ENCODE peak calls at places on chromosomes 5 and 9, in nine cellular contexts. B is PC-9, H is H1, I is endothelial cell of umbilical vein, U is HepG2, Q is K562, Y is HCT116, X is GM23248, K is astrocyte. M is an unnamed sample. For H4K20me1, the result is how much of the 10 kb centered on the place peaks cover.

GRCh38 chr5:172731286-172732073 is 39.5 kb downstream of the DUSP1 start:
- DNase-seq in I (no peak), B (peak), Y (peak), X (peak), H (no peak), U (peak), Q (no peak), K (peak), M (no peak)

GRCh38 chr5:117286813-117287212 is 712.2 kb upstream of the SEMA6A start:
- DNase-seq in K (no peak), U (no peak), Q (no peak), H (no peak), I (no peak), X (no peak), B (no peak), Y (no peak), M (no peak)

GRCh38 chr9:125632321-125633115 is 74.5 kb downstream of the MAPKAP1 start:
- DNase-seq in Y (no peak), H (no peak), Q (peak), K (peak), X (peak), U (peak), B (peak), I (peak), M (no peak)

GRCh38 chr5:134590992-134591659 is 41.5 kb downstream of the SAR1B start:
- DNase-seq in Y (peak), I (no peak), U (peak), Q (no peak), K (no peak), H (no peak), X (no peak), B (peak), M (no peak)

GRCh38 chr5:43066231-43066798 is 26.2 kb upstream of the ANXA2R start:
- DNase-seq in B (peak), U (peak), Y (peak), I (peak), X (peak), H (peak), Q (peak), K (peak), M (peak)

GRCh38 chr5:57412010-57412409 is 70.6 kb downstream of the ACTBL2 start:
- DNase-seq in X (peak), Q (no peak), U (no peak), Y (no peak), K (peak), B (no peak), H (no peak), I (no peak), M (no peak)

GRCh38 chr5:172648008-172648359 is 6.9 kb downstream of the NEURL1B start:
- DNase-seq in I (no peak), Y (no peak), U (no peak), Q (no peak), K (no peak), X (no peak), B (peak), H (no peak), M (no peak)

GRCh38 chr5:56501949-56502557 is 268.9 kb upstream of the ANKRD55 start:
- DNase-seq in I (no peak), Q (peak), U (no peak), X (no peak), B (no peak), Y (no peak), K (peak), H (no peak), M (no peak)

GRCh38 chr5:113274836-113275414 is 159.9 kb downstream of the TSSK1B start:
- DNase-seq in X (no peak), Y (no peak), U (no peak), B (no peak), Q (no peak), H (no peak), I (peak), K (no peak), M (peak)

GRCh38 chr5:32854473-32854872 is 143.4 kb downstream of the NPR3 start:
- DNase-seq in Y (no peak), K (no peak), Q (no peak), U (no peak), B (no peak), X (no peak), I (no peak), H (no peak), M (no peak)

GRCh38 chr5:98846526-98846925 is 73.1 kb downstream of the RGMB start:
- DNase-seq in Q (no peak), K (no peak), U (no peak), B (no peak), Y (no peak), I (no peak), H (no peak), X (no peak), M (no peak)

GRCh38 chr9:16202913-16203734 is 650.3 kb downstream of the CCDC171 start:
- DNase-seq in K (peak), H (no peak), I (peak), Y (no peak), B (peak), X (peak), Q (no peak), U (no peak), M (peak)

GRCh38 chr9:134983094-134983493 is 65.4 kb upstream of the FCN1 start:
- DNase-seq in B (no peak), U (no peak), H (peak), I (peak), Q (peak), X (no peak), Y (no peak), K (no peak), M (peak)

GRCh38 chr9:99075246-99075912 is 29.5 kb upstream of the TGFBR1 start:
- DNase-seq in Q (peak), H (no peak), I (no peak), U (no peak), K (no peak), X (peak), Y (no peak), B (peak), M (no peak)

GRCh38 chr5:75049581-75050274 is 2.6 kb downstream of the GCNT4 start:
- DNase-seq in K (peak), U (peak), Q (peak), H (peak), X (peak), I (peak), B (peak), Y (peak), M (peak)

GRCh38 chr5:179820483-179821297 is at the start of gene SQSTM1:
- DNase-seq in K (peak), X (peak), U (peak), I (peak), Q (peak), Y (no peak), B (no peak), H (peak), M (peak)

GRCh38 chr5:100772548-100772947 is 130.5 kb downstream of the ST8SIA4 start:
- DNase-seq in B (no peak), H (no peak), Q (no peak), I (no peak), X (no peak), Y (no peak), K (no peak), U (no peak), M (peak)

GRCh38 chr9:123072407-123072995 is 39.0 kb downstream of the GPR21 start:
- DNase-seq in X (no peak), K (no peak), H (no peak), Q (no peak), B (no peak), I (no peak), Y (no peak), U (no peak), M (no peak)

DNA sequence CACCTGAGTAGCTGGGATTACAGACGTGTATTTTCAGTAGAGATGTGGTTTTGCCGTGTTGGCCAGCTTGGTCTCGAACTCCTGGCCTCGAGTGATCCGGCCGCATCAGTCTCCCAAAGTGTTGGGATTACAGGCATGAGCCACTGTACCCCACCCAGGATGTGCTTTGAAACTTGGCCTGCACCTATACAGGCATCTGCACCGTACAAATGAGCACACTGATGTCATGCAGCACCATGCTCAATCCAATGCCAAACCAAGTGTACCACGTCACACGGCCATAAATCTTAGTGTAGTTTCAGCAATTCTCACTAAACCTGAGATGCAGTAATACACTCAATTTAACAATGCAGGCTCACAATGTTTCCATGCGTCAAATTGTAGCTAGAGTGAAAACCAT is 6.3 kb downstream of the NSUN2 start:
- DNase-seq in I (no peak), K (no peak), H (no peak), Y (no peak), U (no peak), Q (no peak), X (no peak), B (no peak), M (no peak)
- H4K20me1 ChIP-seq in I (under half), K (half or more), H (under half), Y (under half), U (under half), Q (under half), X (under half), B (half or more), M (under half)

DNA sequence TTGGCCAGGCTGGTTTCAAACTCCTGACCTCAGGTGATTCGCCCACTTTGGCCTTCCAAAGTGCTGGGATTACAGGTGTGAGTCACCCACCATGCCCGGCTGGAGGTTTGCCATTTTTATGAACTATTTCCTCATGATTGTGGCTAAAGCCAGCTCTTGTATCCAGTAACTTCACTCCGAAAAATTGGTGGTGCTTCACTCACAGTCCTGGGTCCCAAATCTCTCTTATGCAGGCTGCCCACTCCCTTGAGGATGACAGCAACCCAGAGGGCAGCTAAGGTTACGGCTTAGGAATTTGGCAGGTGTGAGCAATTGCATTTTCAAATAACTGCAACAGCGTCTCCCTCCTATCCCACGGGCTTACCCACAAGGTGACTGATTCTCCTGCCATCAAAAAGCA is 23.4 kb upstream of the FUBP3 start:
- DNase-seq in U (no peak), K (peak), B (peak), Y (no peak), X (peak), I (no peak), H (no peak), Q (no peak), M (no peak)
- H4K20me1 ChIP-seq in U (under half), K (under half), B (under half), Y (under half), X (under half), I (under half), H (under half), Q (under half), M (under half)

GRCh38 chr9:33463151-33463550 is 10.6 kb downstream of the NOL6 start:
- DNase-seq in Y (no peak), H (no peak), B (no peak), Q (no peak), I (no peak), K (no peak), X (no peak), U (no peak), M (no peak)
- H4K20me1 ChIP-seq in Y (under half), H (under half), B (under half), Q (under half), I (under half), K (half or more), X (under half), U (under half), M (under half)

DNA sequence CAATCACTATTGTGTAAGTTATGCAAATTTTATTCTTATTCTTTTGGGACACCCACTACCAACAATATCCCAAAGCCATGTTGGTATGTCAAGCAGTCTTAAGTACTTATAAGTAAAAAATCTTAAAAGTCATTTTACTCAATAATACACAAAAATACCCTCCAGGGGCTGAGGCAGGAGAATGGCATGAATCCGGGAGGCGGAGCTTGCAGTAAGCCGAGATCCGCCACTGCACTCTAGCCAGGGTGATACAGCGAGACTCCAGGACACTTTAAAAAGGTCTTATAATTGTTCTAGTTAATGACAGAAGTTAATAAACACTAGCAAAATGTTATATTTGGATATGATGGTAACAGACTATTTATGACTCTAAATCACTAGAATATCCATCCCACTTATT is 16.8 kb downstream of the CLINT1 start:
- DNase-seq in U (no peak), X (no peak), Q (no peak), H (no peak), I (no peak), K (no peak), B (no peak), Y (no peak), M (no peak)
- H4K20me1 ChIP-seq in U (under half), X (under half), Q (under half), H (under half), I (under half), K (half or more), B (half or more), Y (under half), M (under half)

DNA sequence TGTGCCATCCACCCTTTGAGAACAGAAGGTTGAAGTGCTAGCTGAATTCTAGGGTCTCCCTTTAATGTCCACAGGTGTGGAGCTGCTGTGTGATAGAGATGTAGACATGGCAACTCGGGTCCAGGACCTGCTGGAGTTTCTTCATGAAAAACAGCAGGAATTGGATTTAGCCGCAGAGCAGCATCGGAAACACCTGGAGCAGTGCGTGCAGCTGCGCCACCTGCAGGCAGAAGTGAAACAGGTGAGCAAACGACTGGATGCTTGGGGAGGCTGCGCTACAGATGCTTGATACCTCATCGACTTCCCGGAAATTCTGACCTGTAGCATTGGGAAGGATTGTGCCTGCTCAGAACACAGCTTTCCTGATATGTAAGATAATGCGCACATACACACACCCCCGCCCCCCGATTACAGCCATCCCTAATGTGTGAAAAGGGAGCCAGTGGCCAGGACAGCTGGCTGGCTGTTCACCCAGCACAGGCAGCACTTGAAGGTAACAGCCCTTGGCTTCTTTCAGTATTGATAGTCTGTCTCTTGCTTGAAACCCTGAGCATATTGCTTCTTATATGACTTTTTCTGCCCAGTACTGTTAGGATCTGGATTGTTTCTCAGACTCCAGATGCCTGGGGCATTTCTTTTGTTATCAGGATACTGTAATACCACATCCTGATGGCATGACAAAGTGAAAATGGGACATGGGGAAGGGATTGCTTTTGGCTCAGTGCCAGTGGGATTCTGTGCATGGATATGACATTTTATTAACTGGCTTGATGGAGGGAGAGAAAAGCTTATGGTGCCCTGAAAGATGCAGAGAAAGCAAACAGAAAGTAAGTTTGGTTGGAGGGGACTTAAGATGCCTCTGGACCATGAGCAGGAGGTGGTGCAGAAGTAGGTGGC is 216.8 kb upstream of the OTULINL start:
- DNase-seq in I (peak), H (peak), Q (peak), X (no peak), Y (peak), B (no peak), K (no peak), U (peak), M (peak)
- H4K20me1 ChIP-seq in I (under half), H (under half), Q (under half), X (under half), Y (under half), B (under half), K (half or more), U (under half), M (under half)